ENCODE peak calls at places on chromosomes 16 and 17, in six cellular contexts. T is tibial artery; O is cardiac muscle cell; R is CD8-positive, alpha-beta memory T cell; Z is CD8-positive, alpha-beta T cell; Q is iPS DF 6.9. F is an unnamed sample.

GRCh38 chr16:79146-80054 is 1.4 kb downstream of the MPG start:
- DNase-seq in O (no peak), Q (no peak), T (no peak), R (no peak), Z (no peak), F (peak; percentile 42)

GRCh38 chr16:80577485-80578280 is 36.9 kb downstream of the DYNLRB2 start:
- DNase-seq in Q (no peak), Z (no peak), T (no peak), O (no peak), R (no peak), F (no peak)

GRCh38 chr16:265711-266110 is 10.0 kb downstream of the RGS11 start:
- DNase-seq in T (no peak), Z (no peak), R (peak; percentile 43), Q (no peak), O (no peak), F (no peak)

GRCh38 chr17:66152756-66153155 is 39.2 kb downstream of the CEP112 start:
- DNase-seq in T (no peak), Z (no peak), O (no peak), R (no peak), Q (no peak), F (no peak)

GRCh38 chr16:58732545-58733247 is 1.4 kb downstream of the GOT2 start:
- DNase-seq in R (no peak), O (no peak), T (no peak), Z (no peak), Q (no peak), F (peak; percentile 31)

GRCh38 chr16:3171855-3172593 is 16.0 kb upstream of the OR1F1 start:
- DNase-seq in T (no peak), R (no peak), Q (no peak), O (no peak), Z (no peak), F (no peak)

GRCh38 chr17:4008082-4008435 is 43.8 kb upstream of the ATP2A3 start:
- DNase-seq in O (peak; percentile 42), Z (no peak), T (no peak), Q (no peak), R (no peak), F (no peak)

GRCh38 chr16:56989988-56990387 is 631 bp downstream of the NLRC5 start:
- DNase-seq in R (no peak), O (no peak), T (no peak), Z (no peak), Q (no peak), F (no peak)

GRCh38 chr17:52790359-52790955 is 631.9 kb upstream of the CA10 start:
- DNase-seq in Q (no peak), Z (no peak), T (no peak), O (peak; percentile 28), R (no peak), F (peak; percentile 58)

GRCh38 chr17:55198690-55199370 is 65.9 kb upstream of the HLF start:
- DNase-seq in T (no peak), Q (no peak), Z (no peak), O (no peak), R (no peak), F (no peak)

GRCh38 chr17:41171881-41172280 is 3.9 kb upstream of the KRTAP4-3 start:
- DNase-seq in Z (no peak), T (no peak), R (no peak), O (no peak), Q (no peak), F (no peak)

GRCh38 chr17:67830440-67830839 is 5.1 kb downstream of the BPTF start:
- DNase-seq in O (peak; percentile 64), Z (no peak), Q (no peak), R (no peak), T (no peak), F (no peak)

GRCh38 chr16:85172465-85173071 is 60.3 kb upstream of the CIBAR2 start:
- DNase-seq in T (no peak), O (peak; percentile 60), Q (no peak), R (no peak), Z (no peak), F (peak; percentile 71)

GRCh38 chr16:73093146-73094144 is 45.5 kb upstream of the ZFHX3 start:
- DNase-seq in O (no peak), Z (no peak), T (peak; percentile 81), R (no peak), Q (no peak), F (peak; percentile 87)

GRCh38 chr17:81428121-81428515 is 32.9 kb downstream of the BAHCC1 start:
- DNase-seq in O (no peak), T (peak; percentile 88), Z (no peak), Q (no peak), R (no peak), F (no peak)

GRCh38 chr17:30905742-30906100 is 317 bp downstream of the TEFM start:
- DNase-seq in T (no peak), Q (no peak), Z (peak; percentile 16), R (no peak), O (peak; percentile 21), F (peak; percentile 31)

GRCh38 chr16:12503201-12503600 is 300.5 kb downstream of the CPPED1 start:
- DNase-seq in Z (no peak), T (no peak), Q (no peak), R (no peak), O (no peak), F (no peak)

GRCh38 chr16:57945740-57946138 is 25.2 kb downstream of the CNGB1 start:
- DNase-seq in O (no peak), Z (no peak), Q (no peak), R (no peak), T (no peak), F (no peak)

GRCh38 chr16:8708546-8708945 is 34.1 kb downstream of the ABAT start:
- DNase-seq in R (no peak), Z (no peak), O (no peak), Q (no peak), T (no peak), F (no peak)

GRCh38 chr17:12549499-12549901 is 116.2 kb upstream of the MYOCD start:
- DNase-seq in O (peak; percentile 47), Z (no peak), Q (no peak), T (no peak), R (no peak), F (no peak)

GRCh38 chr16:79380990-79381389 is 219.5 kb downstream of the MAF start:
- DNase-seq in O (no peak), R (no peak), Z (no peak), Q (no peak), T (no peak), F (no peak)
- H3K4me1 ChIP-seq in O (no peaks in the 10 kb centered on the region), R (peaks cover 28% of the 10 kb centered on the region), Z (peaks cover 16% of the 10 kb centered on the region), Q (no peaks in the 10 kb centered on the region), T (no peaks in the 10 kb centered on the region), F (no peaks in the 10 kb centered on the region)

GRCh38 chr17:15210247-15210646 is 54.9 kb downstream of the PMP22 start:
- DNase-seq in Q (no peak), R (no peak), T (no peak), Z (no peak), O (no peak), F (no peak)
- H3K4me1 ChIP-seq in Q (no peaks in the 10 kb centered on the region), R (no peaks in the 10 kb centered on the region), T (no peaks in the 10 kb centered on the region), Z (no peaks in the 10 kb centered on the region), O (no peaks in the 10 kb centered on the region), F (no peaks in the 10 kb centered on the region)

DNA sequence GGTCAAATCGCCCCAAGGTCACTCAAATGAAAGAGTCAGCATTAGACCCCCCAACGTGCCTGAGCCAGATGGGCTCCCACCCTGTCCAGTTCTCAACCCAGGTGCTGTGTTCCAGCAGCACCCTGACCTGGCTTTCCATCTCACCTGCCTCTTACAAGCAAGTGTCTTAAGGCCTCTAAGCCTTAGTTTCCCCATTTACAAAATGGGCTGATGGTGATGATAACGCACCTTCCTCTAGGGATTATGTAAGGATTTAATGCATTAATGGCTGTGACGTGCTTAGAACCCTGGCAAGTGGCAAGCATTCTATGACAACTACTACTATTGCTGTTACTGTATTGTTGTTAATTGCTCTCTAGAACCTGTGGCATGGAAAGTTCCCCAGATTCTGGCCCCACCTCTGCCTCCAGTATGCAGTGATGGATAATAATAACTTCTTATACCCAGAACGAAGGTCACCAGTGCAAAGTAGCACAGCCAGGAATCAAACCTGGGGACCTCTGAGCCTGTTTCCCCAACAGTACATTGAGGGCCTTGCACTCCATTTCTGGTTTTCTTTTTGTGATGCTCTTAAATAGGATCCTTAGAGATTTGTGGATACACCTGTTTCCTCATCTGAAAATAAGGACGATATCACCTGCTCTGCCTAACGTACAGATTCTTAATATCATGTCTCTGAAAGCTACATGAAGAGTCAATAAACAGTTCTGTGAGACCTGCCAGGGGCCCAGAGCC is 3.3 kb upstream of the SLC25A39 start:
- DNase-seq in O (no peak), Q (no peak), R (no peak), Z (no peak), T (no peak), F (no peak)
- H3K4me1 ChIP-seq in O (no peaks in the 10 kb centered on the region), Q (no peaks in the 10 kb centered on the region), R (peaks cover 21% of the 10 kb centered on the region), Z (peaks cover 14% of the 10 kb centered on the region), T (peaks cover 20% of the 10 kb centered on the region), F (peaks cover 9% of the 10 kb centered on the region)

GRCh38 chr16:89687092-89687940 is 827 bp downstream of the CDK10 start:
- DNase-seq in T (no peak), Z (no peak), Q (no peak), R (no peak), O (no peak), F (peak; percentile 51)
- H3K4me1 ChIP-seq in T (peaks cover 8% of the 10 kb centered on the region), Z (peaks cover 15% of the 10 kb centered on the region), Q (peaks cover 7% of the 10 kb centered on the region), R (peaks cover 12% of the 10 kb centered on the region), O (peaks cover 7% of the 10 kb centered on the region), F (peaks cover 4% of the 10 kb centered on the region)

GRCh38 chr16:88387177-88387576 is 4.4 kb downstream of the ZNF469 start:
- DNase-seq in T (no peak), Z (no peak), R (peak; percentile 38), O (no peak), Q (no peak), F (no peak)
- H3K4me1 ChIP-seq in T (peaks cover 23% of the 10 kb centered on the region), Z (peaks cover 5% of the 10 kb centered on the region), R (no peaks in the 10 kb centered on the region), O (no peaks in the 10 kb centered on the region), Q (peaks cover 9% of the 10 kb centered on the region), F (no peaks in the 10 kb centered on the region)

DNA sequence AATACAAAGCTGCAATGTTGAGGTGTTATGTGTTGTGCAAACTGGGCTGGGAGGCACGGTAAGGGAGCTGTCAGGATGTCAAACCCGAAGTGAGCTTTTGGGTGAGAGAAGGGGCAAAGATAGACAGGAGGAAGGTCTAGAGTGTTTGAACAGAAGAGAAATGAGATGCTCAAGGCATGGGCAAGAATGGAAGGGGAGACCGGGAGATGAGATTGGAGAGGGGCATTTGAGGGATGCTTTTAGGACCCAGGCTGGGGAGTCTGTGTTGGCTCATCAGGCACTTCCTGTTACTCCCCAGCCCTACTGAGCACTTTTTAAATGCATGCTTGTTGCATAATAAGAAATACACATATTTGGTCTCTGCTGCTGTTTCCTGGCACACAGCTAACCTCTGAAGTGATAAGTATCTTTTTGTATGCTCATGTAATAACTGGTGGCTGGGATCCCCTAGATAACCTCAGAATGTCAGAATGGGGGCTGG is 13.7 kb downstream of the UNC45B start:
- DNase-seq in T (peak; percentile 1), O (no peak), R (no peak), Z (peak; percentile 42), Q (no peak), F (no peak)
- H3K4me1 ChIP-seq in T (no peaks in the 10 kb centered on the region), O (no peaks in the 10 kb centered on the region), R (peaks cover 57% of the 10 kb centered on the region), Z (peaks cover 53% of the 10 kb centered on the region), Q (no peaks in the 10 kb centered on the region), F (no peaks in the 10 kb centered on the region)

GRCh38 chr16:2147981-2148671 is at the start of gene RAB26:
- DNase-seq in R (peak; percentile 73), O (peak; percentile 81), Q (no peak), T (peak; percentile 92), Z (peak; percentile 51), F (peak; percentile 46)
- H3K4me1 ChIP-seq in R (peaks cover 43% of the 10 kb centered on the region), O (peaks cover 11% of the 10 kb centered on the region), Q (peaks cover 17% of the 10 kb centered on the region), T (peaks cover 28% of the 10 kb centered on the region), Z (peaks cover 47% of the 10 kb centered on the region), F (peaks cover 23% of the 10 kb centered on the region)

F was measured in endothelial cell of umbilical vein.